ENCODE peak calls at places on chromosomes 13 and 19, in seven cellular contexts. R, T, I, Y, G, J and F are unnamed samples.

GRCh38 chr19:4233282-4233853 is 4.0 kb downstream of the EBI3 start:
- DNase-seq in R (no peak), T (peak), I (no peak), Y (peak), G (no peak), J (peak), F (peak)

GRCh38 chr19:18291590-18292459 is 10.4 kb upstream of the JUND start:
- DNase-seq in R (peak), T (no peak), I (peak), Y (peak), G (peak), J (peak), F (peak)

GRCh38 chr13:44969858-44970484 is 19.3 kb downstream of the NUFIP1 start:
- DNase-seq in R (no peak), T (no peak), I (no peak), Y (peak), G (no peak), J (no peak), F (peak)

GRCh38 chr13:101149735-101150380 is 266.4 kb downstream of the NALCN start:
- DNase-seq in R (no peak), T (no peak), I (no peak), Y (peak), G (no peak), J (no peak), F (peak)

GRCh38 chr19:29552454-29553280 is 26.9 kb downstream of the VSTM2B start:
- DNase-seq in R (no peak), T (no peak), I (no peak), Y (no peak), G (no peak), J (no peak), F (no peak)

GRCh38 chr19:29942404-29943261 is 594 bp downstream of the URI1 start:
- DNase-seq in R (no peak), T (peak), I (peak), Y (peak), G (peak), J (peak), F (peak)

GRCh38 chr13:102693250-102693649 is 1.6 kb downstream of the METTL21C start:
- DNase-seq in R (no peak), T (no peak), I (no peak), Y (no peak), G (no peak), J (no peak), F (no peak)

GRCh38 chr13:48833412-48833811 is 142.3 kb upstream of the FNDC3A start:
- DNase-seq in R (no peak), T (no peak), I (no peak), Y (no peak), G (no peak), J (no peak), F (no peak)

GRCh38 chr13:41494202-41494601 is 36.9 kb downstream of the RGCC start:
- DNase-seq in R (no peak), T (no peak), I (no peak), Y (peak), G (no peak), J (no peak), F (no peak)

GRCh38 chr19:11708457-11708856 is 30.3 kb downstream of the ZNF823 start:
- DNase-seq in R (no peak), T (no peak), I (no peak), Y (no peak), G (no peak), J (no peak), F (no peak)

GRCh38 chr13:39600766-39601165 is 2.2 kb downstream of the LHFPL6 start:
- DNase-seq in R (no peak), T (no peak), I (peak), Y (peak), G (no peak), J (no peak), F (peak)

GRCh38 chr19:55688422-55689218 is 13.6 kb downstream of the EPN1 start:
- DNase-seq in R (no peak), T (no peak), I (no peak), Y (no peak), G (peak), J (peak), F (no peak)

GRCh38 chr19:46732966-46733692 is 12.7 kb upstream of the FKRP start:
- DNase-seq in R (peak), T (no peak), I (peak), Y (no peak), G (peak), J (no peak), F (peak)

GRCh38 chr13:106262886-106263285 is 272.6 kb downstream of the EFNB2 start:
- DNase-seq in R (no peak), T (no peak), I (no peak), Y (no peak), G (no peak), J (no peak), F (no peak)

DNA sequence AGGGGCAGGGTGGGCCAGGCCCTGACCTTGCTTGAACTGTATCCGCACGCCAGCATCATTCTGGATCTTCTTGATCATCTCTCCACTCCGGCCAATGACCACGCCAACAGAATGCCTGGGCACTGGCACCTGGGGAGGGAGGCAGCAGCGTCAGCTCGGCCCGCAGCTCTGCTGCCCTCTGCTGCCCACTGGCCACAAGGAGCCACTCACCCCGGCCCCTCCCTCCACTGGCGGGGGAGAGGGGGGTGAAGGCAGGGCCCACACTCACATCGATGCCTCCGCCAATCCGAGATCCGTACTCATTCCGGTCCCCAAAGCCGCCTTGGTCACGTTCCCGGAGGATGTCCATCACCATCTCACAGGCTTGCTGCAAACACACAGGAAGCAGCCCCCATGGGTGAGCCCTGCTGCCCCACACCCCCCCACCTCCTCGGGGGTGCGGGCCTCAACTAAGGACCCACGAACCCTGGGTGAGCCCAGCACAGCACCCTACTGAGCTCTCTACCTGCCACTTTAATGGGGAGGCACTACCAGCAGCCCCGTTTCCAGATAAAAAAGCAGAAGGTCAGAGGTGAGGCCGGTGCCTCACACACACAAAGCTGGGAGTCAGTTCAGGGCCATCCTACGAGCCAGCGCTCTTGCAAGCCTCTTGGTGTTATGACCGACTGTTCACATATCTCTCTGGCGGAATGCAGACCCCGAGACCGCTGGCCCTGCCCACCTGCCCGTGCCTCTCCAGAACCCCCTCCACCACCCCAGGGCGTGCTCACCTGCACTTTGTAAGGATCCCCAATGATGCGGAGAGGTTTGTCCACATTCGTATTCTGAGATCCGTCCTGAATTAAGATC is 6.7 kb downstream of the KHSRP start:
- DNase-seq in R (no peak), T (no peak), I (no peak), Y (peak), G (no peak), J (no peak), F (peak)
- TF ChIP-seq CTCF in R (no peak), T (peak), I (no peak), Y (peak), G (no peak), J (no peak), F (peak)

GRCh38 chr13:49908637-49909036 is 27.5 kb downstream of the SPRYD7 start:
- DNase-seq in R (no peak), T (no peak), I (no peak), Y (no peak), G (no peak), J (no peak), F (no peak)
- TF ChIP-seq CTCF in R (no peak), T (peak), I (no peak), Y (no peak), G (no peak), J (no peak), F (no peak)

DNA sequence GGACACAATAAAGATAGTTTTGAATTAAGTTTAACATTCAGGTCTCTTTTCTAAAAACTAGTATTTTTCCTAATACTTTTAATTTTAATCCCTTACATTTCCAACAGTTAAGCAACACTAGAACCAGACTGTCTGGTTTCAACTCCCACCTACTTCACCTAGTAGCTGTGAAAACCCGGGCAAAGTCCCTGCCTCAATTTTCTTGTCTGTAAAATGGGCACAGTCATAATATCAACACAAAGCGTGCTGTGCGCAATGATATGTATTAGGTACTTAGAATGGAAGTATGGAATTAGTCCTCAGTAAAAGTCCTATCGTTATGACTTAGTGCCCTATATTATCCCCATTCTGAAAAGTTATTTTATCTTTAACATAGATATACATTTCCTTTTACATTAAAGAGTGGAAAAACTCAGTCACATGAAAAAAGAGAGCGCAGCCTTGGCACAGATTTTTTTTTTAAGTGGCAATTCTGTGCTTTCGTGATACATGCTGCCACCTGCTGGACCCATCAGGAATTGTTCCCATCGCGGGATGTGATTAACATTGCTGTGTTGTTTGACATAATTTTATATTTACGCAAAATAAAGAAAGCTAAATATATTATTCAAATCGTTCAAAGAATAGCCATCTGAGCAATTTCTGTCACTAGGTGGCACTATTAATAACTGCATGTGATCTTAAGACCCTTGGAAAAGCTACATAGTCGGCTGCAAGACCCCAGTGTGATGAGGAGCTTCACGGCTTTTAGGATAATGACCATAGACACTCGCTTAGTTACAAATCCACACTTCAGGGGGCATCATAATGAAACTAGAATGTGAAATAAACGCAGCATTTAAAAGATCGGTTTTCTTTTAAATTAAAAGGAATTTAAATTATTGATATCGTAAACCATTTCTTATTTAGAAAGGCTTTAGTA is 59.9 kb downstream of the LIG4 start:
- DNase-seq in R (no peak), T (peak), I (peak), Y (peak), G (no peak), J (peak), F (peak)
- TF ChIP-seq CTCF in R (peak), T (peak), I (peak), Y (peak), G (peak), J (peak), F (peak)

GRCh38 chr13:79631260-79631659 is 150.3 kb downstream of the NDFIP2 start:
- DNase-seq in R (no peak), T (no peak), I (no peak), Y (peak), G (no peak), J (no peak), F (peak)
- TF ChIP-seq CTCF in R (no peak), T (peak), I (peak), Y (peak), G (no peak), J (no peak), F (peak)

DNA sequence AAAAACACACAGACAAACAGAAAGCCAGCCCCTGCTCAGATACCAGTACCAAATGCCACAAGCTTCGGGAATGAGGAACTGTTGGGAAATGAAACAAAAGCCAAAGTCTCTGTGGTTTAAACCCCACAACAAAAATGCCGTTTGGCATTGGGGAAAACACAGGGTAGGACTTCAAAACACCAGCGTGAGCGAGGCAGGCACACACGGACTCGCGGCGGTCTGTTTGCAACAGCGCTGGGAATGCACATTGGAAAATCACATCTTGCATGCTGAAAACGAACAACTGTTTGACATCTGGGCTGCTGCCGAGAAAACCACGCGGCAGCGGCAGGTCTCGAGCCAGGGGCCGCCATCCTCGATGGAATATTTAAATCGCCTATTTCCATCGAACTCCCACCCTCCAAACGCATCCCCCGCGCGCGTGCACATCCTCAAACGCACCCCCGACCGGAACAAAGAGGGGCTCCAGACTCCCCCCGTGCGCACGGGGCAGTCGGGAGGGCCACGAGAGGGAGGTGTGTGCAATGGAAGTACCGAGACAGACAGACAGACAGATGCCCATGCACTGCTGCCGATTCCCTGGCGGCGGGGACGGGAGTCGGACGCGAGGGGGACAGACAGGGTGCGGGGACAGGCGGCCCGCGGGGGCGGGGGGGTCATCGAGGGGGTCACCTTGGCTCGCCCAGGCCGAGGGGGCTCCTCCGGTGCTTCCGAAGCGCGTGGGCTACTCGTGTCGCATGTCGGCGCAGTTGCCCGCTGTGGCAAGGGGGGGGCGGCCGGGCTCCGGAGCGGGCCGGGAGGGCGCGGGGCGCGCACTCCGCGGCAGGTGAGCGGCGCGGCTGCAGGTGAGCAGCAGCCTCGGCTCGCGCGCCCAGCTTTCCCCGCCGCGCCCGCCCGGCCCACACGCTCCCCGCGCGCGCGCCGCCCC is at the start of gene GPR12:
- DNase-seq in R (no peak), T (peak), I (no peak), Y (peak), G (no peak), J (no peak), F (no peak)
- TF ChIP-seq CTCF in R (no peak), T (peak), I (no peak), Y (no peak), G (no peak), J (no peak), F (no peak)

DNA sequence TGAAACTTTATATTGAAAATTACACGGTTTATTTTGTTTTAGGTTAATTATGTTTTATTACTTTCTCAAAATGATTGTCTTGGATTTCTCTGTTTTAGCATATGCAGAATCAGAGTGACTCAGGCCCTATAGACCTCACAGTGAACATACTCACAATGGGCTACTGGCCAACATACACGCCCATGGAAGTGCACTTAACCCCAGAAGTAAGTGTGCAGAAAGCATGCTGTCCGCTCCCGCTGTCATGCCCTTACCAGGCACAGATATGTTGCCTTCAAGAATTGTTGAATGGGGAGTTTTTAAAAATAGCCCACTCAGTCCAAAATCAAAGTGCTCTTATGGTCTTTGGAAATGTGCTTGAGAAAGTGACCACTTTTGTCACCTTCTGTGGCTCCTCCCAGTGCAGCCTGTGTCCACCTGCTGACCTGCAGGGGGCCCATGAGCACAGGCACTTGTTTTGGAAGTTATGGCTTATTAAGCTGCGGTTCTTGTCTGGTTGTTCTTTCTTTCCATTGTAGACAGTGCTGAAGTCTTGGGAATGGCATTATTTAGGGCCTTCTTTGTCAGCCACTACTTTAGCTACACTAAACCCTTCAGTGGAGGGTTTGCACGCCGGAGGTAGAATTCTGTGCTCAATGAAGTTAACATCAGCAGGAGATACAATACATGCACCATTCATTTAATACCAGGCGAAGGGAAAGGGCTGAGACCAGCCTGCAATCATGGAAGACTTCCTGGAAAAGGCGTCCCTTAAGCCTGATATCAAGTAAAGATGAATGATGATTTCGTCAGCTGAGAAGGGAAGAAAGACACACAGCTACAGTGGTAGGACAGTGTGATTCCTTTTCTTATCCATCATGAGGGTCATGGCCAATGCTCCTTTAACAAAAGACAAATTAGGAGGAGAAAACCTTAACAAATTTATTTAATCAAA is 36.7 kb downstream of the CUL4A start:
- DNase-seq in R (no peak), T (no peak), I (no peak), Y (peak), G (no peak), J (no peak), F (peak)
- TF ChIP-seq CTCF in R (peak), T (peak), I (no peak), Y (peak), G (no peak), J (no peak), F (peak)